ENCODE peak calls at places on chromosomes 6 and 20, in five cellular contexts. L, Z, M, Q and O are unnamed samples.

GRCh38 chr20:49395183-49395582 is 87.3 kb downstream of the KCNB1 start:
- DNase-seq in Q (no peak), M (no peak), Z (no peak), L (no peak), O (no peak)

GRCh38 chr20:13022401-13023170 is 13.8 kb downstream of the SPTLC3 start:
- DNase-seq in L (no peak), Z (peak), Q (no peak), M (no peak), O (no peak)

GRCh38 chr20:34581341-34582189 is 23.0 kb downstream of the MAP1LC3A start:
- DNase-seq in L (no peak), M (no peak), Z (peak), Q (no peak), O (no peak)

GRCh38 chr20:1371235-1371782 is 21.5 kb downstream of the FKBP1A start:
- DNase-seq in L (no peak), Z (no peak), M (no peak), Q (no peak), O (no peak)

GRCh38 chr6:6584310-6585002 is 4.1 kb upstream of the LY86 start:
- DNase-seq in L (no peak), Q (no peak), Z (no peak), M (no peak), O (no peak)

GRCh38 chr6:125597411-125598253 is 151.8 kb upstream of the HEY2 start:
- DNase-seq in L (no peak), Q (no peak), M (peak), Z (no peak), O (no peak)

GRCh38 chr20:6956574-6956973 is 189.1 kb downstream of the BMP2 start:
- DNase-seq in Z (no peak), Q (no peak), L (no peak), M (no peak), O (no peak)

GRCh38 chr6:1310628-1311399 is 1.1 kb upstream of the FOXQ1 start:
- DNase-seq in Q (no peak), L (no peak), Z (no peak), M (no peak), O (peak)

GRCh38 chr6:45123023-45123422 is 205.1 kb upstream of the RUNX2 start:
- DNase-seq in L (no peak), Z (no peak), M (no peak), Q (no peak), O (no peak)

GRCh38 chr6:155498370-155498769 is 42.7 kb upstream of the NOX3 start:
- DNase-seq in M (no peak), Q (no peak), Z (no peak), L (no peak), O (no peak)

GRCh38 chr20:4813839-4814695 is 92.4 kb downstream of the PRND start:
- DNase-seq in Q (peak), M (no peak), Z (no peak), L (peak), O (no peak)

GRCh38 chr20:23225407-23226060 is 125.1 kb upstream of the NXT1 start:
- DNase-seq in Z (peak), Q (no peak), M (no peak), L (no peak), O (peak)

GRCh38 chr6:88374556-88374955 is 208.4 kb upstream of the CNR1 start:
- DNase-seq in L (no peak), Z (no peak), M (no peak), Q (no peak), O (no peak)

GRCh38 chr6:53956068-53956711 is 155.1 kb upstream of the MLIP start:
- DNase-seq in L (no peak), Q (no peak), Z (no peak), M (peak), O (peak)

GRCh38 chr6:26269406-26270120 is 95.4 kb upstream of the BTN3A2 start:
- DNase-seq in L (no peak), Q (no peak), Z (no peak), M (peak), O (no peak)

GRCh38 chr20:39645130-39645529 is 683.0 kb downstream of the DHX35 start:
- DNase-seq in Q (no peak), L (no peak), M (peak), Z (no peak), O (no peak)

GRCh38 chr6:36115412-36115811 is 14.9 kb upstream of the MAPK13 start:
- DNase-seq in Z (no peak), L (no peak), M (no peak), Q (no peak), O (no peak)

GRCh38 chr6:2961971-2962370 is 9.4 kb downstream of the SERPINB6 start:
- DNase-seq in Q (no peak), Z (no peak), L (no peak), M (no peak), O (peak)

GRCh38 chr6:154796484-154796883 is 63.3 kb downstream of the SCAF8 start:
- DNase-seq in M (no peak), Z (no peak), L (no peak), Q (no peak), O (no peak)

GRCh38 chr20:24364464-24364863 is 105.0 kb upstream of the SYNDIG1 start:
- DNase-seq in Z (no peak), L (no peak), Q (no peak), M (no peak), O (no peak)

GRCh38 chr6:41462033-41462432 is 84.1 kb upstream of the FOXP4 start:
- DNase-seq in Q (no peak), L (no peak), Z (no peak), M (no peak), O (no peak)

GRCh38 chr6:12570461-12571030 is 146.0 kb upstream of the PHACTR1 start:
- DNase-seq in Z (no peak), L (no peak), M (no peak), Q (no peak), O (no peak)

GRCh38 chr6:7532232-7532631 is 9.2 kb upstream of the DSP start:
- DNase-seq in Z (no peak), Q (no peak), M (no peak), L (no peak), O (peak)

GRCh38 chr20:62136283-62137091 is 6.7 kb downstream of the PSMA7 start:
- DNase-seq in Z (no peak), M (no peak), Q (peak), L (peak), O (peak)

GRCh38 chr6:2764610-2765165 is 505 bp upstream of the WRNIP1 start:
- DNase-seq in Q (peak), L (peak), M (peak), Z (no peak), O (peak)

GRCh38 chr6:35146453-35146852 is 5.3 kb upstream of the TCP11 start:
- DNase-seq in L (no peak), Q (no peak), M (no peak), Z (no peak), O (peak)

GRCh38 chr6:31794294-31794865 is 1.2 kb downstream of the VARS1 start:
- DNase-seq in M (no peak), L (no peak), Q (no peak), Z (no peak), O (no peak)

GRCh38 chr6:20610636-20611200 is 76.5 kb downstream of the CDKAL1 start:
- DNase-seq in Q (no peak), Z (no peak), L (no peak), M (no peak), O (no peak)

GRCh38 chr20:5354871-5355270 is 38.1 kb upstream of the PROKR2 start:
- DNase-seq in Z (no peak), M (no peak), Q (no peak), L (no peak), O (no peak)

GRCh38 chr20:25225642-25226432 is 22.0 kb upstream of the PYGB start:
- DNase-seq in L (no peak), Z (no peak), Q (no peak), M (no peak), O (no peak)

GRCh38 chr20:21339499-21339898 is 36.4 kb downstream of the XRN2 start:
- DNase-seq in M (no peak), Z (no peak), Q (no peak), L (no peak), O (no peak)

GRCh38 chr6:2688416-2689064 is 62.2 kb downstream of the MYLK4 start:
- DNase-seq in L (no peak), Z (peak), M (no peak), Q (no peak), O (no peak)

GRCh38 chr6:144286503-144287393 is 1.6 kb downstream of the UTRN start:
- DNase-seq in Q (no peak), L (peak), M (no peak), Z (peak), O (peak)

GRCh38 chr6:42042108-42042507 is 8.2 kb upstream of the TAF8 start:
- DNase-seq in Q (no peak), L (no peak), Z (no peak), M (no peak), O (no peak)

GRCh38 chr6:130681028-130681427 is 146.2 kb upstream of the SMLR1 start:
- DNase-seq in L (no peak), M (no peak), Q (no peak), Z (no peak), O (no peak)

GRCh38 chr6:33826537-33826936 is 22.7 kb upstream of the MLN start:
- DNase-seq in M (no peak), Q (no peak), Z (no peak), L (no peak), O (peak)